ENCODE peak calls at places on chromosomes 3 and 15, in seven cellular contexts. T is Caki2; E is amygdala; A is coronary artery; W is EH; R is choroid plexus epithelial cell; G is stimulated activated CD8-positive, alpha-beta memory T cell treated with anti-CD3 and anti-CD28 coated beads, Interleukin-4, amount 100 ng/mL, for 4 hours. C is an unnamed sample.
A peak's percentile ranks its signal among the peaks of the same experiment; 100 is the strongest.

GRCh38 chr15:58473720-58474119 is 41.9 kb downstream of the LIPC start:
- DNase-seq in T (peak; percentile 89), E (no peak), A (no peak), W (peak; percentile 77), R (peak; percentile 91), G (no peak), C (no peak)

GRCh38 chr15:50149090-50149489 is 30.1 kb upstream of the ATP8B4 start:
- DNase-seq in T (no peak), E (no peak), A (no peak), W (no peak), R (no peak), G (no peak), C (no peak)

GRCh38 chr3:15387735-15388134 is 39.6 kb downstream of the METTL6 start:
- DNase-seq in T (no peak), E (no peak), A (no peak), W (no peak), R (no peak), G (no peak), C (no peak)

GRCh38 chr3:153625506-153625905 is 463.5 kb downstream of the RAP2B start:
- DNase-seq in T (no peak), E (no peak), A (no peak), W (peak; percentile 20), R (no peak), G (no peak), C (no peak)

GRCh38 chr3:9290556-9290955 is 41.1 kb upstream of the SRGAP3 start:
- DNase-seq in T (no peak), E (no peak), A (no peak), W (no peak), R (no peak), G (no peak), C (no peak)

GRCh38 chr3:94896994-94897393 is 834.1 kb downstream of the NSUN3 start:
- DNase-seq in T (no peak), E (no peak), A (no peak), W (no peak), R (no peak), G (no peak), C (no peak)

GRCh38 chr3:101095703-101096102 is 102.5 kb upstream of the ABI3BP start:
- DNase-seq in T (no peak), E (no peak), A (no peak), W (peak; percentile 60), R (peak; percentile 40), G (no peak), C (no peak)

GRCh38 chr3:190320594-190321362 is 1.5 kb downstream of the CLDN1 start:
- DNase-seq in T (peak; percentile 51), E (no peak), A (no peak), W (no peak), R (no peak), G (no peak), C (no peak)

GRCh38 chr3:42827023-42827422 is 17.8 kb downstream of the ACKR2 start:
- DNase-seq in T (no peak), E (no peak), A (no peak), W (no peak), R (no peak), G (no peak), C (no peak)

GRCh38 chr15:54150255-54150654 is 172.0 kb downstream of the UNC13C start:
- DNase-seq in T (no peak), E (no peak), A (no peak), W (no peak), R (peak; percentile 67), G (no peak), C (no peak)

GRCh38 chr3:160027541-160028195 is 39.0 kb downstream of the IL12A start:
- DNase-seq in T (peak; percentile 49), E (no peak), A (no peak), W (peak; percentile 71), R (peak; percentile 82), G (no peak), C (no peak)

GRCh38 chr3:17195192-17195611 is 310.4 kb downstream of the PLCL2 start:
- DNase-seq in T (no peak), E (peak; percentile 60), A (no peak), W (peak; percentile 5), R (peak; percentile 86), G (no peak), C (no peak)

GRCh38 chr3:125582707-125583106 is 12.6 kb downstream of the OSBPL11 start:
- DNase-seq in T (no peak), E (no peak), A (no peak), W (peak; percentile 28), R (peak; percentile 39), G (no peak), C (no peak)

GRCh38 chr3:135868801-135869200 is 96.7 kb upstream of the PPP2R3A start:
- DNase-seq in T (no peak), E (no peak), A (no peak), W (no peak), R (no peak), G (no peak), C (no peak)

GRCh38 chr3:127419140-127419539 is 131.3 kb upstream of the PRR20G start:
- DNase-seq in T (no peak), E (no peak), A (no peak), W (no peak), R (no peak), G (no peak), C (no peak)

GRCh38 chr3:43620953-43621405 is 832 bp downstream of the ANO10 start:
- DNase-seq in T (no peak), E (no peak), A (no peak), W (no peak), R (peak; percentile 38), G (no peak), C (no peak)

GRCh38 chr3:46417841-46418611 is 11.0 kb downstream of the CCRL2 start:
- DNase-seq in T (no peak), E (no peak), A (peak; percentile 45), W (no peak), R (no peak), G (no peak), C (no peak)

GRCh38 chr15:94236638-94237037 is 5.3 kb downstream of the MCTP2 start:
- DNase-seq in T (peak; percentile 13), E (no peak), A (no peak), W (no peak), R (no peak), G (no peak), C (no peak)

GRCh38 chr15:74141591-74141990 is 11.2 kb downstream of the ISLR2 start:
- DNase-seq in T (no peak), E (no peak), A (no peak), W (no peak), R (peak; percentile 65), G (no peak), C (no peak)

GRCh38 chr15:86038491-86038890 is 41.2 kb upstream of the AGBL1 start:
- DNase-seq in T (no peak), E (no peak), A (no peak), W (no peak), R (no peak), G (no peak), C (no peak)